ENCODE peak calls at places on chromosomes 16 and 17, in four cellular contexts. C is A549; R is CD4-positive, alpha-beta memory T cell; J is tibial artery. O is an unnamed sample.

GRCh38 chr17:76248013-76248782 is 7.9 kb upstream of the RNF157 start:
- DNase-seq in C (no peak), R (no peak), J (no peak), O (no peak)

GRCh38 chr16:27532088-27532810 is 17.5 kb downstream of the GTF3C1 start:
- DNase-seq in C (no peak), R (no peak), J (no peak), O (no peak)

GRCh38 chr17:12940699-12941098 is 77.1 kb downstream of the ELAC2 start:
- DNase-seq in C (no peak), R (no peak), J (no peak), O (no peak)

GRCh38 chr16:27495191-27495590 is 54.5 kb downstream of the GTF3C1 start:
- DNase-seq in C (no peak), R (no peak), J (no peak), O (no peak)

GRCh38 chr16:72371307-72372081 is 199.5 kb upstream of the PMFBP1 start:
- DNase-seq in C (peak; percentile 21), R (no peak), J (no peak), O (no peak)

GRCh38 chr16:397736-398332 is 835 bp downstream of the NME4 start:
- DNase-seq in C (peak; percentile 86), R (no peak), J (peak; percentile 92), O (no peak)

GRCh38 chr17:80105762-80106161 is 4.4 kb downstream of the GAA start:
- DNase-seq in C (no peak), R (no peak), J (peak; percentile 58), O (no peak)

GRCh38 chr17:72386619-72387237 is 265.9 kb downstream of the SOX9 start:
- DNase-seq in C (peak; percentile 59), R (no peak), J (no peak), O (no peak)

GRCh38 chr16:2027024-2028010 is 615 bp downstream of the NHERF2 start:
- DNase-seq in C (peak; percentile 43), R (no peak), J (no peak), O (no peak)

GRCh38 chr17:73471924-73472323 is 160.1 kb upstream of the CDC42EP4 start:
- DNase-seq in C (no peak), R (no peak), J (no peak), O (no peak)

GRCh38 chr16:4309102-4309832 is 6.6 kb upstream of the GLIS2 start:
- DNase-seq in C (no peak), R (no peak), J (no peak), O (no peak)

GRCh38 chr16:76164970-76165558 is 112.1 kb upstream of the CNTNAP4 start:
- DNase-seq in C (no peak), R (no peak), J (no peak), O (no peak)

GRCh38 chr17:56440391-56440790 is 153.1 kb upstream of the NOG start:
- DNase-seq in C (peak; percentile 16), R (no peak), J (no peak), O (no peak)

GRCh38 chr17:81021531-81022370 is 13.2 kb upstream of the BAIAP2 start:
- DNase-seq in C (no peak), R (no peak), J (no peak), O (no peak)

GRCh38 chr17:49369760-49370159 is 7.7 kb upstream of the ZNF652 start:
- DNase-seq in C (no peak), R (no peak), J (no peak), O (no peak)

GRCh38 chr16:20740007-20740883 is 1.4 kb downstream of the THUMPD1 start:
- DNase-seq in C (peak; percentile 17), R (peak; percentile 14), J (no peak), O (no peak)

GRCh38 chr16:88768041-88768876 is 16.8 kb downstream of the PIEZO1 start:
- DNase-seq in C (no peak), R (no peak), J (peak; percentile 80), O (no peak)

GRCh38 chr17:41494524-41494923 is 4.8 kb upstream of the KRT36 start:
- DNase-seq in C (no peak), R (no peak), J (no peak), O (no peak)

GRCh38 chr17:35341465-35341992 is 31.9 kb downstream of the SLFN11 start:
- DNase-seq in C (no peak), R (peak; percentile 70), J (no peak), O (no peak)

GRCh38 chr16:78105517-78105916 is 6.1 kb downstream of the WWOX start:
- DNase-seq in C (no peak), R (no peak), J (no peak), O (no peak)

GRCh38 chr17:42275527-42276358 is 448 bp downstream of the STAT5B start:
- DNase-seq in C (no peak), R (no peak), J (no peak), O (peak; percentile 28)

GRCh38 chr17:36608280-36608679 is 6.9 kb downstream of the MRM1 start:
- DNase-seq in C (no peak), R (no peak), J (no peak), O (no peak)

GRCh38 chr17:40547079-40547784 is 18.0 kb downstream of the CCR7 start:
- DNase-seq in C (no peak), R (peak; percentile 75), J (peak; percentile 60), O (no peak)

GRCh38 chr17:59366773-59367656 is 35.6 kb downstream of the YPEL2 start:
- DNase-seq in C (no peak), R (no peak), J (peak; percentile 77), O (no peak)

GRCh38 chr16:82156761-82157654 is 13.0 kb downstream of the MPHOSPH6 start:
- DNase-seq in C (no peak), R (no peak), J (no peak), O (no peak)

GRCh38 chr17:69473801-69474170 is 59.3 kb downstream of the MAP2K6 start:
- DNase-seq in C (peak; percentile 40), R (no peak), J (no peak), O (no peak)

GRCh38 chr17:79936661-79937434 is 97.6 kb upstream of the CBX4 start:
- DNase-seq in C (no peak), R (no peak), J (no peak), O (no peak)

GRCh38 chr16:80197790-80198201 is 343.0 kb upstream of the DYNLRB2 start:
- DNase-seq in C (peak; percentile 87), R (no peak), J (no peak), O (no peak)

GRCh38 chr17:79517812-79518211 is 93.0 kb downstream of the RBFOX3 start:
- DNase-seq in C (no peak), R (no peak), J (no peak), O (no peak)

GRCh38 chr17:28982191-28982793 is 23.5 kb downstream of the SEZ6 start:
- DNase-seq in C (no peak), R (peak; percentile 84), J (no peak), O (peak; percentile 41)

GRCh38 chr17:17041018-17041521 is 1.2 kb upstream of the MPRIP start:
- DNase-seq in C (peak; percentile 68), R (no peak), J (peak; percentile 80), O (no peak)

GRCh38 chr17:21592774-21593173 is 99.5 kb upstream of the KCNJ18 start:
- DNase-seq in C (no peak), R (no peak), J (no peak), O (no peak)

GRCh38 chr16:78962457-78962929 is 638.0 kb downstream of the MAF start:
- DNase-seq in C (no peak), R (no peak), J (no peak), O (no peak)

GRCh38 chr17:77840576-77841160 is 117.8 kb upstream of the TNRC6C start:
- DNase-seq in C (no peak), R (no peak), J (peak; percentile 46), O (no peak)

GRCh38 chr17:15514469-15514868 is 47.0 kb upstream of the CDRT4 start:
- DNase-seq in C (no peak), R (no peak), J (no peak), O (no peak)

GRCh38 chr17:7439462-7440112 is at the start of gene FGF11:
- DNase-seq in C (no peak), R (no peak), J (no peak), O (no peak)

GRCh38 chr17:43398724-43399595 is at the start of gene ARL4D:
- DNase-seq in C (peak; percentile 82), R (peak; percentile 77), J (peak; percentile 94), O (peak; percentile 74)

GRCh38 chr17:8122391-8122922 is 1.4 kb downstream of the HES7 start:
- DNase-seq in C (peak; percentile 69), R (no peak), J (no peak), O (no peak)

GRCh38 chr16:85527767-85528297 is 85.3 kb upstream of the GSE1 start:
- DNase-seq in C (no peak), R (no peak), J (no peak), O (no peak)
- H3K9me3 ChIP-seq in C (no peaks in the 10 kb centered on the region), R (no peaks in the 10 kb centered on the region), J (no peaks in the 10 kb centered on the region), O (no peaks in the 10 kb centered on the region)

GRCh38 chr17:74514632-74515035 is 16.6 kb downstream of the CD300LB start:
- DNase-seq in C (no peak), R (no peak), J (no peak), O (no peak)
- H3K9me3 ChIP-seq in C (peaks cover 18% of the 10 kb centered on the region), R (peaks cover 3% of the 10 kb centered on the region), J (no peaks in the 10 kb centered on the region), O (no peaks in the 10 kb centered on the region)

GRCh38 chr16:35788381-35788780 is 2329.0 kb downstream of the TP53TG3F start:
- DNase-seq in C (no peak), R (no peak), J (no peak), O (no peak)

GRCh38 chr16:35797811-35798210 is 2338.4 kb downstream of the TP53TG3F start:
- DNase-seq in C (no peak), R (no peak), J (no peak), O (no peak)

GRCh38 chr16:35795361-35796029 is 2336.1 kb downstream of the TP53TG3F start:
- DNase-seq in C (no peak), R (no peak), J (no peak), O (no peak)

DNA sequence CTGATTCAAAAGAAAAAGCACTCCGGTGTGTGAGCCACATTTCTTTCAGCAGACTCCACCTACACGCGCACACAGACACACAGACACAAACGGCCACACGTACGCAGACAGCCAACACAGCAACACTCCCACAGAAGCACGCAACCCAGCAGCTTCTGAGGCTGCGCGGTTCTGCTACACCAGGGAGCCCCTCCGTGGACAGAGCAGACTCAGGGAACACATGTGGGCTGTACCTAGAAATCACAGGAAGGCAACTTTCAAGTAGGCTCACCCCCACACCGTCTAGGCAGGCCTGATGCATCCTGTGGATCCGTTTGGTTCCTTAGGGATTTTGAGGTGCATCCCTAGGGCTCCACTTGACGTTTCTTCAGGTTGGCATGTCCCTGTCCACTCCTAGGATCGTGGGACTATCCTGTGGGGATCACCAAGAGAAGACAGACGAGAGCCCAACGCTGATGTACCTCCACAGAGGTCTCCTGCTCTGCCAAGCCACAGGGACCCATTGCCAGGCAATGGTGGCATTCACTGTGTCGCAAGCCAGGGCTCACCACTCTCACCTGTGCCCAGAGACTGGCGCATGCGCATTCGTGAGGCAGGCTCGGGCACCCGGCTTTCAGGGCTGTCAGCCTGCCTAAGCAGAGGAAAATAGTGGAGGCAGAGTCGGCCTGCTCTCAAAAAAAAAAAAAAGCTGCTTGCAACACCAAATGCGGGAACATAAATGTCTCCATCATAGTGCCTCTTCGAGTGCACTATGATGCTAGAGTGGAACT is 2333.3 kb downstream of the TP53TG3F start:
- DNase-seq in C (no peak), R (no peak), J (no peak), O (no peak)
- H3K9me3 ChIP-seq in C (no peaks in the 10 kb centered on the region), R (peaks cover 27% of the 10 kb centered on the region), J (peaks cover 9% of the 10 kb centered on the region), O (no peaks in the 10 kb centered on the region)

GRCh38 chr16:3220839-3221238 is 14.1 kb downstream of the ZNF200 start:
- DNase-seq in C (no peak), R (no peak), J (no peak), O (no peak)
- H3K9me3 ChIP-seq in C (peaks cover 84% of the 10 kb centered on the region), R (peaks cover 42% of the 10 kb centered on the region), J (peaks cover 52% of the 10 kb centered on the region), O (peaks cover 27% of the 10 kb centered on the region)

O was measured in T-helper 17 cell.